ENCODE peak calls at places on chromosomes 11 and 22, in ten cellular contexts. G is thoracic aorta, F is psoas muscle, X is hepatocyte, C is A549, A is Panc1, O is fibroblast of mammary gland, Z is IMR-90, E is AG10803, B is astrocyte of the spinal cord. N is an unnamed sample.
A peak's percentile ranks its signal among the peaks of the same experiment; 100 is the strongest.

GRCh38 chr11:68665471-68665870 is 18.9 kb upstream of the GAL start:
- DNase-seq in B (no peak), A (no peak), O (no peak), X (no peak), F (no peak), Z (no peak), E (no peak), C (no peak), G (no peak), N (no peak)

GRCh38 chr11:1335811-1336761 is 26.7 kb upstream of the TOLLIP start:
- DNase-seq in A (no peak), C (peak; percentile 53), Z (peak; percentile 71), B (peak; percentile 43), F (peak; percentile 92), E (peak; percentile 94), X (peak; percentile 81), O (peak; percentile 85), G (peak; percentile 55), N (peak; percentile 7)

GRCh38 chr11:77999446-77999845 is 5.0 kb upstream of the INTS4 start:
- DNase-seq in Z (no peak), C (no peak), B (no peak), X (no peak), E (no peak), G (no peak), F (no peak), A (no peak), O (no peak), N (no peak)

GRCh38 chr11:111059726-111060125 is 185.8 kb upstream of the POU2AF2 start:
- DNase-seq in C (no peak), O (peak; percentile 53), E (no peak), F (no peak), A (no peak), B (peak; percentile 23), G (no peak), X (no peak), Z (peak; percentile 69), N (no peak)

GRCh38 chr11:130431337-130431773 is 2.9 kb upstream of the ADAMTS8 start:
- DNase-seq in B (peak; percentile 66), Z (peak; percentile 76), C (peak; percentile 69), G (no peak), A (no peak), O (peak; percentile 75), E (peak; percentile 44), X (peak; percentile 84), F (peak; percentile 79), N (peak; percentile 44)

GRCh38 chr11:57394203-57394602 is 3.8 kb upstream of the PRG2 start:
- DNase-seq in X (no peak), Z (no peak), C (no peak), O (no peak), E (no peak), G (no peak), A (no peak), B (no peak), F (no peak), N (no peak)

GRCh38 chr11:11567862-11568650 is 53.7 kb downstream of the GALNT18 start:
- DNase-seq in Z (peak; percentile 30), E (no peak), G (no peak), F (no peak), O (peak; percentile 59), A (no peak), X (no peak), C (no peak), B (peak; percentile 10), N (no peak)

GRCh38 chr11:9763301-9763700 is 99.4 kb downstream of the SWAP70 start:
- DNase-seq in X (no peak), B (no peak), F (no peak), E (no peak), C (no peak), O (no peak), A (no peak), Z (no peak), G (no peak), N (no peak)

GRCh38 chr11:73661035-73661628 is 14.8 kb downstream of the PLEKHB1 start:
- DNase-seq in E (peak; percentile 77), A (peak; percentile 65), O (peak; percentile 80), Z (peak; percentile 77), F (peak; percentile 95), G (peak; percentile 49), B (peak; percentile 81), X (peak; percentile 93), C (peak; percentile 78), N (no peak)

GRCh38 chr22:19121631-19122142 is 525 bp downstream of the DGCR2 start:
- DNase-seq in A (no peak), G (no peak), O (no peak), X (peak; percentile 82), C (peak; percentile 19), Z (peak; percentile 7), E (peak; percentile 20), B (no peak), F (peak; percentile 90), N (peak; percentile 50)

GRCh38 chr11:121299417-121299816 is 6.8 kb downstream of the SC5D start:
- DNase-seq in X (no peak), A (no peak), E (no peak), Z (peak; percentile 19), B (no peak), G (no peak), O (peak; percentile 25), F (no peak), C (no peak), N (no peak)

GRCh38 chr11:67646535-67647336 is 3.8 kb downstream of the ACY3 start:
- DNase-seq in C (no peak), G (no peak), Z (no peak), O (no peak), F (no peak), X (no peak), A (no peak), B (no peak), E (no peak), N (no peak)

GRCh38 chr11:43983221-43983795 is 40.9 kb downstream of the C11orf96 start:
- DNase-seq in F (no peak), A (no peak), Z (peak; percentile 13), O (no peak), E (no peak), G (no peak), X (no peak), C (peak; percentile 27), B (no peak), N (no peak)

GRCh38 chr11:62707277-62707771 is at the start of the genes BSCL2 and GNG3:
- DNase-seq in G (no peak), C (peak; percentile 39), Z (no peak), O (no peak), F (no peak), B (no peak), A (no peak), X (peak; percentile 31), E (no peak), N (no peak)

GRCh38 chr11:44744160-44744559 is 17.4 kb downstream of the TSPAN18 start:
- DNase-seq in A (no peak), B (no peak), G (no peak), O (no peak), E (peak; percentile 78), F (no peak), Z (peak; percentile 44), C (no peak), X (no peak), N (no peak)

GRCh38 chr22:37229805-37230672 is 14.0 kb downstream of the RAC2 start:
- DNase-seq in B (peak; percentile 30), G (no peak), O (peak; percentile 55), F (peak; percentile 72), Z (peak; percentile 51), X (no peak), C (no peak), A (no peak), E (peak; percentile 73), N (no peak)
- TF ChIP-seq CTCF in B (no peak), G (no peak), O (no peak), F (no peak), Z (no peak), X (no peak), C (no peak), A (no peak), E (no peak), N (no peak)

GRCh38 chr22:43441216-43441615 is 29.4 kb downstream of the MPPED1 start:
- DNase-seq in E (no peak), F (no peak), B (no peak), C (no peak), Z (no peak), A (no peak), X (no peak), G (no peak), O (no peak), N (no peak)
- H3K4me3 ChIP-seq in E (no peak overlapping the region), F (no peak overlapping the region), B (no peak overlapping the region), C (no peak overlapping the region), Z (no peak overlapping the region), A (no peak overlapping the region), X (no peak overlapping the region), G (no peak overlapping the region), O (no peak overlapping the region), N (no peak overlapping the region)

DNA sequence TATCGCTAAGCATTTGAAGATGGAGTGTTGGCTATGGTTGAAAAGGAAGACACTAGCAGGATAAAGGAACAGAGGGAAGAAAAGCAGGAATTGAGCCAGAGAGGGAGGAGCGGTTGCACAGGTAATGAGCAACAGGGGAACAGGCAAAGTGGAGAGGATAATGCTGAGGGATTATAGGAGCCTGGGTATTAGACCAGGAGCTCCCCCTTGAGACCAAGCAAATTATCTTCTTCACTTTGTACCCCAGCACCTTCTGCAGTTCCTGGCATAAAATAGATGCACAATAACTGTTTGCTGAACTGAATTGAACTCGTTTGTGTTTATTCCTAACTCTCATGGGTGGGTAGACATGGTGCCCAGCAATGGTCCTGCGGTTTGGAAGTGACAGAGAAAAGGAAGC is 54.6 kb upstream of the OR5P2 start:
- DNase-seq in G (no peak), O (no peak), X (no peak), B (no peak), Z (no peak), F (no peak), C (no peak), A (no peak), E (no peak), N (peak; percentile 2)
- TF ChIP-seq CTCF in G (no peak), O (no peak), X (no peak), B (no peak), Z (no peak), F (no peak), C (no peak), A (peak; percentile 62), E (no peak), N (peak; percentile 20)

DNA sequence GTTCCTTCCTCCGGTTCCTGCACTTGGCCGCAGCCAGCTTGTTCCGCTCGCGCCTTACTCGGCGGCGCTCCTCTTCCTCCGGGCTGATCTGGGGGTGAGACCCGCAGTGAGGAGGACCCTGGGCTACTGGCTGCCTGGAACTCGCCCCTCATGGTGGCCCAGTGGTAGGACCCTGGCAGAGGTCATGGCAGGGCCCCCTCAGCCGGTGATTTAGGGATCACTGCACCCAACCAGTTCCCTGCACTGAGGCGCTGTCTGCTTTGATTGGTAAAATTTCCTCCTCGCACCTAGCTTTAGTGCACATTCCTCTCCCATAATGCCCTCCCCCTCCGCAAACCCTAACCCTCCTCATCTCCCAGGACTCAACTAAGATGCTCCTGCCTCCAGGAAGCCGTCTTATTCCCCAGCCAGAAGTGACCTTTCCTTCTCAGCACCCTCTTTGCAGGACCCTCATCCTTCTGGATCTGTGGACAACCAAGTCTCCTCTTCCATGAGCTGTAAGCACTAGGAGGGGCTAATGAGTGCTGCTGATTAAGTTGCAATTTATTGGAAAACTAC is 3.6 kb downstream of the CCDC85B start:
- DNase-seq in G (no peak), Z (no peak), F (no peak), O (no peak), B (no peak), A (no peak), X (no peak), C (no peak), E (no peak), N (no peak)
- H3K4me3 ChIP-seq in G (peak overlapping the region; percentile 76), Z (no peak overlapping the region), F (peak overlapping the region; percentile 75), O (peak overlapping the region; percentile 4), B (no peak overlapping the region), A (peak overlapping the region; percentile 17), X (no peak overlapping the region), C (no peak overlapping the region), E (no peak overlapping the region), N (no peak overlapping the region)

N was measured in LNCaP clone FGC.